ENCODE peak calls at places on chromosomes 12 and 14, in four cellular contexts. J is fibroblast of lung, P is kidney epithelial cell, V is heart left ventricle. N is an unnamed sample.

GRCh38 chr12:62834971-62835547 is 99.9 kb downstream of the PPM1H start:
- DNase-seq in V (peak), J (peak), P (peak), N (peak)

GRCh38 chr12:51218607-51219161 is 822 bp upstream of the POU6F1 start:
- DNase-seq in J (no peak), P (no peak), V (no peak), N (no peak)

GRCh38 chr12:53174881-53175491 is 5.5 kb upstream of the ZNF740 start:
- DNase-seq in P (no peak), V (no peak), J (peak), N (no peak)

GRCh38 chr14:97452314-97452713 is 655.1 kb downstream of the VRK1 start:
- DNase-seq in J (no peak), P (no peak), V (no peak), N (no peak)

GRCh38 chr14:67719866-67720265 is 18.2 kb downstream of the RDH12 start:
- DNase-seq in V (no peak), J (no peak), P (no peak), N (no peak)

GRCh38 chr14:55752580-55753365 is 172.8 kb downstream of the KTN1 start:
- DNase-seq in P (no peak), V (no peak), J (peak), N (peak)

GRCh38 chr12:26287666-26288408 is 92.5 kb downstream of the SSPN start:
- DNase-seq in J (peak), V (peak), P (peak), N (peak)

GRCh38 chr12:94152292-94153083 is 4.1 kb downstream of the PLXNC1 start:
- DNase-seq in J (no peak), V (no peak), P (no peak), N (no peak)

GRCh38 chr14:69685716-69686115 is 74.3 kb downstream of the SUSD6 start:
- DNase-seq in J (peak), V (peak), P (no peak), N (no peak)

GRCh38 chr12:72699362-72699761 is 427.2 kb downstream of the TRHDE start:
- DNase-seq in J (no peak), P (no peak), V (no peak), N (no peak)

DNA sequence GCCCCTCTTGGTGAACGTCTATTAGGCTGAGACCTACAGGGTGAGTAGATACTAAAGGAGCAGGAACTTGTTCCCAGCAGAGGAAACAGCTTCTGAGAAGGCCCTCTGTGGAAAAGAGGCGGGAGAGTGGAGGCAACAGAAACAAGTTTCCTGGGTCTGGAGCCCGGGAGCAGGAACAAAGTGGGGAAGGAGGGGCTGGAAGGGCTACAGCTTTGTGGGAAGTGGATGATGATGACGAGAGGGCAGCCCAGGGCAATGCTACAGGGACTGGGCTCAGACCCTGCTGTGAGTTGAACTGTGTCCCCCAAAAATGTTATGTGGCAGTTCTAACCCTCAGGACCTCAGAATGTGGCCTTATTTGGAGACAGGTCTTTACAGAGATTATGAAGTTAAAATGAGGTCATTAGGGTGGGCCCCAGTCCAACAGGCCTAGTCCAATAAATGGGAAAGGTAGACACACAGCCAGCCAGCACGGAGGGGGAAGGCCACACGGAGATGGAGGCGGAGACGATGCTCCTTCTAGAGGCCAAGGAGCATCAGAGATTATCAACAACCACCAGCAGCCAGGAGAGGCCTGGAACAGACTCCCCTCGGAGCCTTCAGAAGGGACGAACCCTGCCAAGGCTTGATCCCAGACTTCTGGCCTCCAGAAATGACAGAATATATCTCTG is 14.3 kb downstream of the CAMKK2 start:
- DNase-seq in P (no peak), V (no peak), J (no peak), N (no peak)
- TF ChIP-seq CTCF in P (no peak), V (no peak), J (no peak), N (no peak)

DNA sequence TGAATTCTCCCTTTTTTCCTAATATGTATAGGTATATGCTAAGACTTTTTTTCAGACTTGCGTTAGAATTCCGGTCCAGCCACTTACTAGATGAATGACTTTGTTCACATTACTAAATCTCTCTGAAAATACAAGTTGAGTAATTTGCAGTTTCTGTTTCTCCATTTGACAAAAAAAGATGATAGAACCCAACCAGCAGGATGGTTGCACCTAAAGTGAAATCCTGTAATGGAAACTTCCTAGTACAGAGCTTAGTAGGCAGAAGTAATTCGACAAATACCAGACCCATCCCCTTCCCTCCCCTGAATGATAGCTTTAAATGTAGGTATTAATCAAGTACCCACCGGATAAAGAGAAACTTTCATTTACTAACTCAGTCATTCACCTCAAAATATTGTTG is 113.6 kb upstream of the RAP1B start:
- DNase-seq in P (no peak), V (no peak), J (peak), N (no peak)
- H3K4me3 ChIP-seq in P (no peak), V (no peak), J (no peak), N (no peak)

GRCh38 chr12:14776236-14776959 is 26.9 kb downstream of the WBP11 start:
- DNase-seq in P (no peak), J (no peak), V (no peak), N (no peak)
- TF ChIP-seq CTCF in P (peak), J (peak), V (peak), N (no peak)

GRCh38 chr14:71266994-71267636 is 359.9 kb downstream of the PCNX1 start:
- DNase-seq in P (no peak), J (peak), V (no peak), N (peak)
- H3K4me3 ChIP-seq in P (no peak), J (no peak), V (no peak), N (no peak)

DNA sequence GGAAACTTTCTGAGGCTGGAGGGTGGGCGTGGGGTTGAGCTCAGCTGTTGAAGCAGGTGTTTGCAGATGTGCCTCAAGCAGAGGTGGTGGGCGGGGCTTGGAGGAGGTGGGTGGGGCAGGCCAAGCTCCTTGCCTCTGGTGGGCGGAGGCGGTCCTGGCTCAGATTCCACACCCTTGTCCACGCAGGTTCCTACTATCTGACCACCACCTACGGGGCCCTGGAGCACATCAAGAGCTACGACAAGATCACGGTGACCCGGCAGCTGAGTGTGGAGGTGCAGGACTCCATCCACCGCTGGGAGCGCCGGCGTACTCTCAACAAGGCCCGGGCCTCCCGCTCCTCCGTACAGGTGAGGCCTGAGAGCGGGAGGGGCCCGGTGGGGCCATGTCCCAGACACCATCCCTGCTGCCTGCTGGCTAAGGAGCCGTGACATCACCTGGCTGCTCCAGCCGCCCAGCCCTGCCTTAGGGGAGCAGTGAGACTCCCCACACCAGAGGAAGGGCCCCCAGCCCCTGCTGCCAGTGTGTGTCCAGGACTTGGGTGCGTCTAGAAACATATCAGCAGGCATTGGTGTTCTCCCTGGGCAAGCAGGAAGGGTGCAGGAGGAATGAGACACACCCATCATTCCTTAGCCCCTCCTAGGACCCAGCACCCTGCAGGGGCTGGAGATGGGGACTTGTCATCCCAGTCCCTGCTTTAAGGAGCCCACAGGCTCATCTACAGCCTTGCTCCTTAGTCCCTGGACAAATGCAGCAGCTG is 63.4 kb downstream of the LGMN start:
- DNase-seq in J (no peak), V (no peak), P (no peak), N (no peak)
- TF ChIP-seq CTCF in J (no peak), V (no peak), P (no peak), N (no peak)